ENCODE peak calls at places on chromosomes 5 and 9, in ten cellular contexts. R is fibroblast of mammary gland; F is neuronal stem cell; N is foreskin fibroblast; H is lower leg skin; V is CD8-positive, alpha-beta memory T cell; T is A549; M is heart right ventricle; P is epithelial cell of esophagus; C is PC-3. Q is an unnamed sample.

GRCh38 chr5:94433393-94434149 is 184.8 kb downstream of the KIAA0825 start:
- DNase-seq in R (peak), F (no peak), N (peak), H (no peak), V (no peak), T (no peak), M (no peak), P (peak), C (peak), Q (peak)

GRCh38 chr9:16039988-16040761 is 487.3 kb downstream of the CCDC171 start:
- DNase-seq in R (no peak), F (peak), N (no peak), H (no peak), V (no peak), T (no peak), M (no peak), P (no peak), C (peak), Q (peak)

GRCh38 chr5:125198270-125198974 is 452.0 kb upstream of the ZNF608 start:
- DNase-seq in R (peak), F (no peak), N (peak), H (peak), V (no peak), T (no peak), M (peak), P (peak), C (no peak), Q (peak)

GRCh38 chr5:133669472-133669871 is 57.1 kb upstream of the FSTL4 start:
- DNase-seq in R (no peak), F (no peak), N (no peak), H (peak), V (no peak), T (no peak), M (no peak), P (no peak), C (no peak), Q (no peak)

GRCh38 chr9:86557063-86557766 is 203.0 kb upstream of the TUT7 start:
- DNase-seq in R (peak), F (no peak), N (peak), H (no peak), V (no peak), T (no peak), M (peak), P (peak), C (no peak), Q (peak)

GRCh38 chr9:14342746-14343145 is 28.8 kb upstream of the NFIB start:
- DNase-seq in R (no peak), F (no peak), N (no peak), H (no peak), V (no peak), T (no peak), M (no peak), P (no peak), C (no peak), Q (no peak)

GRCh38 chr5:115738807-115739206 is 77.7 kb downstream of the CDO1 start:
- DNase-seq in R (no peak), F (no peak), N (no peak), H (no peak), V (no peak), T (no peak), M (no peak), P (no peak), C (no peak), Q (no peak)

GRCh38 chr9:2411459-2412215 is 209.9 kb upstream of the VLDLR start:
- DNase-seq in R (no peak), F (peak), N (no peak), H (no peak), V (no peak), T (no peak), M (no peak), P (no peak), C (peak), Q (peak)

GRCh38 chr5:60972225-60972624 is 27.2 kb downstream of the NDUFAF2 start:
- DNase-seq in R (no peak), F (no peak), N (no peak), H (no peak), V (no peak), T (no peak), M (no peak), P (peak), C (no peak), Q (no peak)

GRCh38 chr5:150428106-150428876 is 15.6 kb upstream of the CD74 start:
- DNase-seq in R (peak), F (no peak), N (no peak), H (peak), V (no peak), T (no peak), M (peak), P (no peak), C (no peak), Q (peak)

GRCh38 chr5:112186401-112186990 is 232.6 kb downstream of the EPB41L4A start:
- DNase-seq in R (peak), F (no peak), N (peak), H (no peak), V (no peak), T (peak), M (no peak), P (peak), C (peak), Q (peak)

GRCh38 chr5:83368317-83368716 is 103.2 kb upstream of the VCAN start:
- DNase-seq in R (peak), F (no peak), N (peak), H (no peak), V (no peak), T (no peak), M (no peak), P (peak), C (peak), Q (peak)

GRCh38 chr5:39167141-39167972 is 52.0 kb downstream of the FYB1 start:
- DNase-seq in R (peak), F (no peak), N (peak), H (no peak), V (no peak), T (no peak), M (no peak), P (no peak), C (no peak), Q (no peak)

GRCh38 chr5:32325067-32325466 is 12.3 kb upstream of the MTMR12 start:
- DNase-seq in R (no peak), F (no peak), N (no peak), H (no peak), V (no peak), T (no peak), M (no peak), P (peak), C (no peak), Q (peak)

GRCh38 chr9:37002413-37003217 is 31.5 kb downstream of the PAX5 start:
- DNase-seq in R (no peak), F (no peak), N (no peak), H (no peak), V (no peak), T (no peak), M (no peak), P (no peak), C (no peak), Q (no peak)

GRCh38 chr9:76394023-76394895 is at the start of gene RFK:
- DNase-seq in R (peak), F (peak), N (peak), H (peak), V (peak), T (peak), M (peak), P (peak), C (peak), Q (peak)

GRCh38 chr5:112012112-112012511 is 255.1 kb upstream of the NREP start:
- DNase-seq in R (peak), F (no peak), N (no peak), H (no peak), V (no peak), T (no peak), M (no peak), P (no peak), C (peak), Q (peak)

GRCh38 chr5:113378960-113379541 is 55.7 kb downstream of the TSSK1B start:
- DNase-seq in R (peak), F (peak), N (peak), H (no peak), V (peak), T (peak), M (no peak), P (peak), C (peak), Q (peak)

GRCh38 chr5:110625376-110625999 is 101.0 kb downstream of the TMEM232 start:
- DNase-seq in R (peak), F (no peak), N (peak), H (no peak), V (no peak), T (peak), M (no peak), P (peak), C (peak), Q (peak)

GRCh38 chr5:78273436-78273835 is 21.1 kb downstream of the AP3B1 start:
- DNase-seq in R (no peak), F (no peak), N (no peak), H (no peak), V (no peak), T (no peak), M (no peak), P (no peak), C (no peak), Q (no peak)

GRCh38 chr9:136625101-136626065 is 37.3 kb upstream of the EGFL7 start:
- DNase-seq in R (peak), F (no peak), N (no peak), H (peak), V (no peak), T (peak), M (peak), P (peak), C (peak), Q (peak)

GRCh38 chr5:72041643-72042042 is 65.6 kb upstream of the MAP1B start:
- DNase-seq in R (no peak), F (no peak), N (no peak), H (no peak), V (no peak), T (no peak), M (no peak), P (no peak), C (no peak), Q (no peak)

GRCh38 chr5:175534070-175534932 is 55.9 kb downstream of the SFXN1 start:
- DNase-seq in R (peak), F (peak), N (peak), H (peak), V (peak), T (peak), M (peak), P (peak), C (peak), Q (peak)
- H3K4me3 ChIP-seq in R (no peak), F (peak), N (no peak), H (no peak), V (peak), T (no peak), M (no peak), P (no peak), C (no peak), Q (no peak)

GRCh38 chr5:9405196-9405754 is 140.6 kb downstream of the SEMA5A start:
- DNase-seq in R (no peak), F (no peak), N (no peak), H (no peak), V (no peak), T (no peak), M (no peak), P (no peak), C (no peak), Q (no peak)

GRCh38 chr5:9408964-9409363 is 136.9 kb downstream of the SEMA5A start:
- DNase-seq in R (no peak), F (no peak), N (no peak), H (no peak), V (no peak), T (no peak), M (no peak), P (peak), C (no peak), Q (no peak)

GRCh38 chr5:9411142-9411541 is 134.7 kb downstream of the SEMA5A start:
- DNase-seq in R (no peak), F (no peak), N (no peak), H (no peak), V (no peak), T (no peak), M (no peak), P (no peak), C (no peak), Q (no peak)

DNA sequence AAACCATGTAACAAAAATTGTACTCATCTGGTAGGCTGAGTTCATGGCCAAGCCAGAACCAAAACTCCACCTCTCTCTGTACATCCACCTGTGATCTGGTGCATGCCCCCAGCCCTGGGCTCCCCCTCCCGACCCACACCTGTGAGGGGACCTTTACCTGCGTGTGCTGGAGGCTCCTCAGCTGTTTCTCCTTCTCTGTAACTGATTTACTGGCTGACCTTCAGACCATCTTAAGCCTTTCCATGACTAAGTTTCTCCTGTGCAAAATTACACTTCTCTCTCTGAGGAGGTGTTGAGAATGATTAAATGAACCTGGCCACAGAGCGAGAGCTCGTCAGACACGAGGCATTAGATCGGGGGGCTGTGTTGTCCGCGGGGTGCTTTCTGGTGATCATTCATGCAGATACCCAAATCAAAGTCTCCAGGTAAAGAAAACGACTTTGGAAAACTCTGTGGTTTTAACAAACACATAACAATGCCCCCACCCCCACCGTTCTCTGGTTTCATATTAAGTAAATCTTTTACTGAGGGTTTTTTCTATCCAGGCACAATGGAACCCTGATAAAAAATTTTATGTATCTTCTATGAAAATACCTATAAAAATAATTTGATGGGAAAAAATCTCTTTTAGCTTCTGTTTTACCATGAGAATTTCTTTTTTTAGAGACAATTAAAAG is 136.3 kb downstream of the SEMA5A start:
- DNase-seq in R (no peak), F (no peak), N (no peak), H (no peak), V (no peak), T (no peak), M (no peak), P (no peak), C (no peak), Q (no peak)
- H3K4me3 ChIP-seq in R (no peak), F (no peak), N (no peak), H (no peak), V (no peak), T (no peak), M (no peak), P (no peak), C (no peak), Q (no peak)

GRCh38 chr5:171639966-171640365 is 145.7 kb upstream of the SMIM23 start:
- DNase-seq in R (peak), F (no peak), N (no peak), H (no peak), V (no peak), T (no peak), M (no peak), P (no peak), C (no peak), Q (no peak)
- H3K4me3 ChIP-seq in R (no peak), F (no peak), N (no peak), H (no peak), V (no peak), T (no peak), M (no peak), P (no peak), C (no peak), Q (no peak)

DNA sequence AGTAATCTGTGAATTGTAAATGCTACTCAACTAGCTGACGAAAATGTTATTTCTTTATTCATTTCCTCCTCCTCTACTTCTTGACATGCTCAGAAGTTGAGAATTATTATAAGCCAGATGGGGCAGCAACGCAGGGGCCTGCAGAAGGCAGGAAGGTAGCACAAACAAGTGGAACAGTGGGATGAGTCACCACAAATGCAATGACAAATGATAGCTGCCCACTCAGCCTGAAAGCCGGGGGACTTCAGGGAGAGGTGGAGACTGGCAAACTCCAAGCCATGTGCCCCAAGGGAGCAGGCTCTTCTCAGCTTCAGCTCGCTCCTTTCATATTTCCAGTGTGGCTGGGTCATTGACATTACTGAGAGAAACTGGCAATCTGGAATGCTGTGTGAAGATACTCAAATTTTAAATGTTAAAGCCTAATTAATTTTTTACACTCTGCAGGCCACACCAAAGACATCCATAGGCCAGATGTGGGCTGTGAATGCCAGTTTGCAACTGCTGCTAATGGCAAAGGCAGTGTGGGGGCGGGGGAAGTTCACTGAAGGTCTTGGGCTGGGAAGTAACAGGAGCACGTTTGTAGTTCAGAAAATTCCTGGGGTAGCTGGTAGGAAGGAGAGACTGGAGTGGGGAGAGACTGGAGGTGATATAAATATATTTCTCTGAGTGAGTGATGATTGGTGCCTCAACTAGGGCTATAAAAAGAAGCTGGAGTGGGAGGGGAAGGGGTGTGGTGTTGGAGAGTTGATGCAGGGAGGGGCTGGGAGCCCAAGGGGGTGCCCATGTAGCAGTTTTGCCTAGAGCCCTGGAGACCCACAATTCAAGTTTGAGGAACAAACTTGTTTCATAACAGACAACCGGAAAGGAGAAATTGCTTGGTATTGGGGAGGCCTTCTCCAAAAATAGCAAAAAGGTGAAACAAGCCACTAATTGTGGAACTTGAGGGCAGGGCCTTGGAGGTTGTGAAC is 20.8 kb upstream of the ADRB2 start:
- DNase-seq in R (peak), F (no peak), N (peak), H (no peak), V (no peak), T (no peak), M (peak), P (no peak), C (peak), Q (peak)
- H3K4me3 ChIP-seq in R (no peak), F (no peak), N (no peak), H (no peak), V (no peak), T (no peak), M (no peak), P (no peak), C (no peak), Q (no peak)

GRCh38 chr9:34652608-34653007 is 623 bp downstream of the IL11RA start:
- DNase-seq in R (peak), F (no peak), N (no peak), H (no peak), V (no peak), T (no peak), M (no peak), P (no peak), C (no peak), Q (no peak)
- H3K4me3 ChIP-seq in R (peak), F (peak), N (peak), H (no peak), V (no peak), T (peak), M (peak), P (no peak), C (peak), Q (peak)